ENCODE peak calls at places on chromosomes 5 and 9, in four cellular contexts. One of them, this sample, is unnamed.

GRCh38 chr5:136089804-136090203 is 42.8 kb upstream of the SMAD5 start:
- DNase-seq in germinal center: no peak
- DNase-seq in mucosa of gallbladder: no peak
- DNase-seq in heart right ventricle: no peak
- DNase-seq in this sample: no peak

GRCh38 chr5:114857951-114858401 is 311.7 kb downstream of the TRIM36 start:
- DNase-seq in mucosa of gallbladder: no peak
- DNase-seq in germinal center: no peak
- DNase-seq in heart right ventricle: no peak
- DNase-seq in this sample: no peak

GRCh38 chr5:108266235-108266634 is 115.7 kb downstream of the FBXL17 start:
- DNase-seq in germinal center: no peak
- DNase-seq in mucosa of gallbladder: no peak
- DNase-seq in heart right ventricle: no peak
- DNase-seq in this sample: no peak

GRCh38 chr9:14526504-14526903 is 166.7 kb downstream of the ZDHHC21 start:
- DNase-seq in heart right ventricle: no peak
- DNase-seq in germinal center: no peak
- DNase-seq in mucosa of gallbladder: no peak
- DNase-seq in this sample: no peak

GRCh38 chr5:85646641-85647040 is 971.1 kb upstream of the COX7C start:
- DNase-seq in mucosa of gallbladder: no peak
- DNase-seq in germinal center: no peak
- DNase-seq in heart right ventricle: no peak
- DNase-seq in this sample: no peak

GRCh38 chr9:98707158-98708102 is 1.3 kb downstream of the GABBR2 start:
- DNase-seq in germinal center: peak; percentile 58
- DNase-seq in heart right ventricle: peak; percentile 29
- DNase-seq in mucosa of gallbladder: peak; percentile 15
- DNase-seq in this sample: no peak

GRCh38 chr9:121675969-121676822 is 24.8 kb downstream of the DAB2IP start:
- DNase-seq in germinal center: no peak
- DNase-seq in mucosa of gallbladder: no peak
- DNase-seq in heart right ventricle: peak; percentile 51
- DNase-seq in this sample: no peak

GRCh38 chr9:127519301-127520166 is 68.2 kb downstream of the LRSAM1 start:
- DNase-seq in mucosa of gallbladder: peak; percentile 33
- DNase-seq in germinal center: no peak
- DNase-seq in heart right ventricle: no peak
- DNase-seq in this sample: no peak

GRCh38 chr9:96877269-96877668 is 23.0 kb upstream of the ZNF782 start:
- DNase-seq in mucosa of gallbladder: no peak
- DNase-seq in germinal center: no peak
- DNase-seq in heart right ventricle: no peak
- DNase-seq in this sample: no peak

GRCh38 chr5:129903466-129904101 is 681 bp upstream of the CHSY3 start:
- DNase-seq in germinal center: no peak
- DNase-seq in mucosa of gallbladder: no peak
- DNase-seq in heart right ventricle: no peak
- DNase-seq in this sample: no peak

GRCh38 chr9:134641173-134641985 is at the start of gene COL5A1:
- DNase-seq in germinal center: no peak
- DNase-seq in mucosa of gallbladder: peak; percentile 85
- DNase-seq in heart right ventricle: peak; percentile 91
- DNase-seq in this sample: no peak

GRCh38 chr5:146565764-146566163 is 49.8 kb upstream of the GPR151 start:
- DNase-seq in germinal center: peak; percentile 68
- DNase-seq in heart right ventricle: no peak
- DNase-seq in mucosa of gallbladder: peak; percentile 29
- DNase-seq in this sample: peak; percentile 10

GRCh38 chr5:140331638-140332037 is 14.8 kb downstream of the HBEGF start:
- DNase-seq in mucosa of gallbladder: no peak
- DNase-seq in heart right ventricle: no peak
- DNase-seq in germinal center: no peak
- DNase-seq in this sample: no peak

GRCh38 chr9:89278551-89278950 is 32.4 kb upstream of the CKS2 start:
- DNase-seq in mucosa of gallbladder: no peak
- DNase-seq in heart right ventricle: no peak
- DNase-seq in germinal center: no peak
- DNase-seq in this sample: no peak

GRCh38 chr5:30156156-30156555 is 1037.3 kb upstream of the CDH6 start:
- DNase-seq in mucosa of gallbladder: no peak
- DNase-seq in germinal center: no peak
- DNase-seq in heart right ventricle: no peak
- DNase-seq in this sample: no peak

GRCh38 chr5:141493500-141494422 is 4.9 kb downstream of the PCDHGC5 start:
- DNase-seq in heart right ventricle: no peak
- DNase-seq in germinal center: no peak
- DNase-seq in mucosa of gallbladder: no peak
- DNase-seq in this sample: no peak

GRCh38 chr5:17272111-17272510 is 54.7 kb downstream of the BASP1 start:
- DNase-seq in mucosa of gallbladder: no peak
- DNase-seq in heart right ventricle: no peak
- DNase-seq in germinal center: no peak
- DNase-seq in this sample: no peak

GRCh38 chr9:82231411-82231810 is 242.8 kb downstream of the SPATA31D1 start:
- DNase-seq in mucosa of gallbladder: no peak
- DNase-seq in germinal center: no peak
- DNase-seq in heart right ventricle: no peak
- DNase-seq in this sample: no peak

GRCh38 chr5:143466632-143467031 is 63.1 kb upstream of the NR3C1 start:
- DNase-seq in heart right ventricle: no peak
- DNase-seq in mucosa of gallbladder: no peak
- DNase-seq in germinal center: no peak
- DNase-seq in this sample: no peak

GRCh38 chr5:179288809-179289185 is 56.5 kb downstream of the ADAMTS2 start:
- DNase-seq in mucosa of gallbladder: no peak
- DNase-seq in heart right ventricle: no peak
- DNase-seq in germinal center: no peak
- DNase-seq in this sample: no peak

GRCh38 chr5:169139381-169140125 is 161.4 kb downstream of the SLIT3 start:
- DNase-seq in mucosa of gallbladder: peak; percentile 90
- DNase-seq in germinal center: no peak
- DNase-seq in heart right ventricle: no peak
- DNase-seq in this sample: no peak

GRCh38 chr5:180086816-180087426 is 15.4 kb upstream of the RNF130 start:
- DNase-seq in mucosa of gallbladder: no peak
- DNase-seq in heart right ventricle: no peak
- DNase-seq in germinal center: no peak
- DNase-seq in this sample: no peak

GRCh38 chr9:70563437-70564204 is 149.2 kb upstream of the KLF9 start:
- DNase-seq in heart right ventricle: no peak
- DNase-seq in mucosa of gallbladder: peak; percentile 26
- DNase-seq in germinal center: peak; percentile 28
- DNase-seq in this sample: peak; percentile 78

GRCh38 chr5:10023494-10023893 is 226.2 kb downstream of the ATPSCKMT start:
- DNase-seq in mucosa of gallbladder: no peak
- DNase-seq in heart right ventricle: no peak
- DNase-seq in germinal center: no peak
- DNase-seq in this sample: no peak

GRCh38 chr9:86613943-86614342 is 259.7 kb upstream of the TUT7 start:
- DNase-seq in germinal center: no peak
- DNase-seq in heart right ventricle: no peak
- DNase-seq in mucosa of gallbladder: no peak
- DNase-seq in this sample: no peak

GRCh38 chr5:139390639-139391569 is 1.2 kb upstream of the MZB1 start:
- DNase-seq in germinal center: no peak
- DNase-seq in mucosa of gallbladder: no peak
- DNase-seq in heart right ventricle: no peak
- DNase-seq in this sample: no peak

GRCh38 chr9:34984049-34984448 is 5.5 kb upstream of the DNAJB5 start:
- DNase-seq in heart right ventricle: no peak
- DNase-seq in mucosa of gallbladder: no peak
- DNase-seq in germinal center: no peak
- DNase-seq in this sample: no peak

GRCh38 chr5:1312993-1313833 is 18.3 kb upstream of the TERT start:
- DNase-seq in mucosa of gallbladder: no peak
- DNase-seq in germinal center: peak; percentile 48
- DNase-seq in heart right ventricle: no peak
- DNase-seq in this sample: peak; percentile 97

GRCh38 chr5:14054965-14055963 is 87.9 kb upstream of the TRIO start:
- DNase-seq in germinal center: no peak
- DNase-seq in mucosa of gallbladder: no peak
- DNase-seq in heart right ventricle: no peak
- DNase-seq in this sample: no peak

GRCh38 chr5:114296191-114296590 is 65.7 kb upstream of the KCNN2 start:
- DNase-seq in germinal center: no peak
- DNase-seq in heart right ventricle: no peak
- DNase-seq in mucosa of gallbladder: no peak
- DNase-seq in this sample: no peak

GRCh38 chr9:137044502-137045177 is 1.3 kb downstream of the NPDC1 start:
- DNase-seq in mucosa of gallbladder: peak; percentile 61
- DNase-seq in germinal center: no peak
- DNase-seq in heart right ventricle: no peak
- DNase-seq in this sample: no peak

This sample was measured in GM12864.